ENCODE peak calls at places on chromosomes 4 and X, in four cellular contexts. A, L, R and X are unnamed samples.
A peak's percentile ranks its signal among the peaks of the same experiment; 100 is the strongest.

GRCh38 chr4:109931318-109931717 is 18.6 kb downstream of the EGF start:
- DNase-seq in R (no peak), L (no peak), A (no peak), X (no peak)

GRCh38 chr4:70269674-70270073 is 27.3 kb downstream of the CSN3 start:
- DNase-seq in R (no peak), L (no peak), A (no peak), X (no peak)

GRCh38 chrX:84340981-84341380 is 153.0 kb upstream of the RPS6KA6 start:
- DNase-seq in A (no peak), L (no peak), R (no peak), X (no peak)

GRCh38 chr4:2786152-2786671 is 6.7 kb upstream of the SH3BP2 start:
- DNase-seq in R (no peak), A (peak; percentile 44), L (no peak), X (no peak)

GRCh38 chr4:94416981-94417380 is 34.8 kb upstream of the PDLIM5 start:
- DNase-seq in R (no peak), A (no peak), L (no peak), X (no peak)

GRCh38 chr4:118350961-118351360 is 1.8 kb downstream of the PRSS12 start:
- DNase-seq in A (no peak), L (no peak), R (no peak), X (no peak)

GRCh38 chrX:31038585-31039326 is 33.1 kb downstream of the FTHL17 start:
- DNase-seq in A (no peak), R (no peak), L (peak; percentile 34), X (peak; percentile 32)

GRCh38 chr4:86809809-86810208 is 39.4 kb downstream of the SLC10A6 start:
- DNase-seq in L (no peak), R (no peak), A (no peak), X (no peak)

GRCh38 chrX:57929373-57929772 is 19.1 kb upstream of the ZXDA start:
- DNase-seq in R (no peak), A (no peak), L (no peak), X (no peak)

GRCh38 chr4:112516401-112517066 is 554 bp upstream of the NEUROG2 start:
- DNase-seq in L (peak; percentile 43), A (no peak), R (no peak), X (peak; percentile 71)

GRCh38 chrX:112830540-112830939 is 10.1 kb downstream of the AMOT start:
- DNase-seq in A (no peak), R (no peak), L (no peak), X (no peak)

GRCh38 chrX:154714925-154715324 is 36.0 kb downstream of the GAB3 start:
- DNase-seq in A (no peak), R (no peak), L (peak; percentile 50), X (peak; percentile 39)

GRCh38 chr4:173489514-173489913 is 40.5 kb downstream of the HAND2 start:
- DNase-seq in A (no peak), L (no peak), R (no peak), X (no peak)

GRCh38 chrX:119105826-119106225 is 21.8 kb downstream of the KIAA1210 start:
- DNase-seq in L (no peak), A (no peak), R (no peak), X (no peak)

GRCh38 chrX:125202486-125203378 is 116.9 kb upstream of the TEX13C start:
- DNase-seq in L (peak; percentile 3), R (no peak), A (peak; percentile 51), X (peak; percentile 2)

GRCh38 chr4:5865896-5866599 is 26.8 kb downstream of the CRMP1 start:
- DNase-seq in A (no peak), R (no peak), L (no peak), X (no peak)

GRCh38 chr4:5874811-5875465 is 17.9 kb downstream of the CRMP1 start:
- DNase-seq in R (no peak), L (no peak), A (no peak), X (no peak)

GRCh38 chr4:5866841-5867782 is 25.8 kb downstream of the CRMP1 start:
- DNase-seq in L (no peak), R (no peak), A (no peak), X (no peak)

GRCh38 chr4:5870220-5870619 is 22.7 kb downstream of the CRMP1 start:
- DNase-seq in A (no peak), L (no peak), R (no peak), X (no peak)

GRCh38 chr4:5870701-5871100 is 22.2 kb downstream of the CRMP1 start:
- DNase-seq in A (no peak), R (no peak), L (no peak), X (no peak)
- TF ChIP-seq CTCF in A (no peak), R (no peak), L (no peak), X (no peak)

GRCh38 chr4:75490155-75490554 is 24.0 kb downstream of the RCHY1 start:
- DNase-seq in R (no peak), A (no peak), L (no peak), X (no peak)
- TF ChIP-seq CTCF in R (peak; percentile 39), A (no peak), L (no peak), X (peak; percentile 56)

GRCh38 chrX:135629342-135629741 is 84.1 kb upstream of the CT45A1 start:
- DNase-seq in R (no peak), A (no peak), L (no peak), X (no peak)

DNA sequence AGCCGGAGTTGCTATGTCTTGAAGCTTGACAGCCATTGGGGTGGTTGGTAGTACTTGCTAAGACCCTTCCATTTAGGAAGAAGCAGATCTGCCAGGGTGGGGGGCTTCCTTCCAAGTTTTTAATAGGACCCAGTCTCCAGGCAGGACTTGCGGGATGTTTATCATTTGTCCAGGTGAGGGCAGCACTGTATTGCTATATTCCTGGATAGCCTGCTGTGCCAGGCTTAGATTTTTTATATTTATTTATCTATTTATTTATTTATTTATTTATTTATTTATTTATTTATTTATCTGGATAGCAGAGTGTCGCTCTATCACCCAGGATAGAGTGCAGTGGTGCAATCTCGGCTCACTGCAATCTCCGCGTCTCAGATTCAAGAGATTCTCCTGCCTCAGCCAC is 87.4 kb upstream of the CT45A1 start:
- DNase-seq in L (peak; percentile 38), A (no peak), R (no peak), X (no peak)
- TF ChIP-seq CTCF in L (peak; percentile 27), A (no peak), R (peak; percentile 18), X (peak; percentile 41)

GRCh38 chrX:51894697-51895336 is 1.4 kb downstream of the MAGED1 start:
- DNase-seq in A (no peak), L (peak; percentile 9), R (no peak), X (no peak)
- TF ChIP-seq CTCF in A (no peak), L (no peak), R (no peak), X (no peak)